ENCODE peak calls at places on chromosomes 5 and 9, in seven cellular contexts. O, D, T, Q, U, L and Y are unnamed samples.

GRCh38 chr5:172881691-172882370 is 47.8 kb downstream of the ERGIC1 start:
- DNase-seq in T (no peak), L (peak; percentile 21), O (no peak), U (no peak), Q (peak; percentile 92), D (no peak), Y (no peak)

GRCh38 chr5:78661691-78662090 is 13.1 kb upstream of the LHFPL2 start:
- DNase-seq in U (no peak), L (no peak), D (no peak), O (no peak), Q (no peak), T (no peak), Y (no peak)

GRCh38 chr9:101274971-101275670 is 109.7 kb downstream of the BAAT start:
- DNase-seq in U (no peak), O (no peak), L (no peak), Q (no peak), D (no peak), T (no peak), Y (no peak)

GRCh38 chr5:7367780-7368179 is 28.2 kb upstream of the ADCY2 start:
- DNase-seq in L (no peak), D (no peak), O (no peak), T (no peak), Q (no peak), U (no peak), Y (no peak)

GRCh38 chr9:94812343-94812742 is 85.8 kb downstream of the AOPEP start:
- DNase-seq in U (no peak), L (no peak), Q (no peak), T (no peak), O (no peak), D (no peak), Y (peak; percentile 48)

GRCh38 chr9:76704601-76705204 is 59.5 kb upstream of the PCA3 start:
- DNase-seq in D (peak; percentile 70), O (peak; percentile 73), L (no peak), T (no peak), Q (no peak), U (no peak), Y (peak; percentile 30)

GRCh38 chr5:141084487-141084989 is 9.9 kb upstream of the PCDHB2 start:
- DNase-seq in L (peak; percentile 7), O (peak; percentile 24), T (peak; percentile 4), D (peak; percentile 25), U (no peak), Q (no peak), Y (no peak)

GRCh38 chr5:59328801-59329296 is 564.7 kb downstream of the PDE4D start:
- DNase-seq in T (no peak), L (no peak), D (no peak), O (no peak), Q (no peak), U (no peak), Y (peak; percentile 3)

GRCh38 chr5:158819840-158820620 is 279.7 kb downstream of the EBF1 start:
- DNase-seq in L (no peak), D (peak; percentile 60), Q (no peak), T (no peak), U (no peak), O (no peak), Y (no peak)

GRCh38 chr9:107872457-107873192 is 383.1 kb upstream of the KLF4 start:
- DNase-seq in D (no peak), L (no peak), O (no peak), Q (no peak), U (no peak), T (no peak), Y (no peak)